ENCODE peak calls at places on chromosomes 13 and 19, in nine cellular contexts. H, M, F, P, L, C, Q, T and A are unnamed samples.

GRCh38 chr19:328025-328505 is 16.5 kb downstream of the MIER2 start:
- DNase-seq in H (no peak), M (no peak), F (peak), P (no peak), L (no peak), C (no peak), Q (no peak), T (no peak), A (no peak)

GRCh38 chr19:54253331-54254194 is 3.5 kb downstream of the LILRB5 start:
- DNase-seq in H (no peak), M (no peak), F (no peak), P (no peak), L (peak), C (no peak), Q (no peak), T (no peak), A (no peak)

GRCh38 chr13:48585456-48585840 is 52.6 kb upstream of the RCBTB2 start:
- DNase-seq in H (no peak), M (no peak), F (peak), P (no peak), L (no peak), C (no peak), Q (no peak), T (no peak), A (no peak)

GRCh38 chr13:91162180-91162579 is 185.3 kb upstream of the MIR17HG start:
- DNase-seq in H (no peak), M (no peak), F (no peak), P (no peak), L (no peak), C (no peak), Q (no peak), T (no peak), A (no peak)

GRCh38 chr13:21478881-21479808 is 20.0 kb upstream of the ZDHHC20 start:
- DNase-seq in H (no peak), M (no peak), F (peak), P (no peak), L (peak), C (peak), Q (no peak), T (no peak), A (no peak)

GRCh38 chr13:28529836-28530235 is 34.9 kb upstream of the FLT1 start:
- DNase-seq in H (no peak), M (no peak), F (no peak), P (no peak), L (no peak), C (no peak), Q (no peak), T (no peak), A (no peak)

GRCh38 chr13:105721056-105721455 is 814.4 kb downstream of the EFNB2 start:
- DNase-seq in H (no peak), M (no peak), F (peak), P (no peak), L (no peak), C (no peak), Q (no peak), T (no peak), A (no peak)

GRCh38 chr13:98476538-98476966 is 100.4 kb downstream of the STK24 start:
- DNase-seq in H (peak), M (peak), F (peak), P (peak), L (peak), C (no peak), Q (no peak), T (peak), A (peak)

GRCh38 chr13:114161028-114161556 is 18.0 kb upstream of the CFAP97D2 start:
- DNase-seq in H (no peak), M (no peak), F (no peak), P (no peak), L (no peak), C (no peak), Q (no peak), T (no peak), A (no peak)

GRCh38 chr13:22848539-22849052 is 332.2 kb upstream of the SGCG start:
- DNase-seq in H (no peak), M (no peak), F (no peak), P (no peak), L (no peak), C (no peak), Q (no peak), T (no peak), A (no peak)

GRCh38 chr13:111204438-111205177 is 89.5 kb downstream of the ARHGEF7 start:
- DNase-seq in H (no peak), M (no peak), F (peak), P (no peak), L (peak), C (no peak), Q (no peak), T (peak), A (no peak)

GRCh38 chr13:97114696-97115095 is 107.4 kb upstream of the MBNL2 start:
- DNase-seq in H (no peak), M (no peak), F (no peak), P (no peak), L (no peak), C (no peak), Q (no peak), T (no peak), A (no peak)

GRCh38 chr19:13083627-13084026 is 19.0 kb downstream of the LYL1 start:
- DNase-seq in H (no peak), M (no peak), F (no peak), P (no peak), L (no peak), C (no peak), Q (no peak), T (no peak), A (no peak)

GRCh38 chr13:31050486-31051400 is 111.0 kb downstream of the HSPH1 start:
- DNase-seq in H (no peak), M (no peak), F (peak), P (no peak), L (no peak), C (no peak), Q (no peak), T (no peak), A (no peak)

GRCh38 chr13:112984501-112984900 is 15.5 kb downstream of the MCF2L start:
- DNase-seq in H (no peak), M (no peak), F (no peak), P (no peak), L (no peak), C (no peak), Q (no peak), T (no peak), A (no peak)

GRCh38 chr19:41551711-41552110 is 24.3 kb upstream of the CEACAM21 start:
- DNase-seq in H (no peak), M (no peak), F (no peak), P (no peak), L (no peak), C (no peak), Q (no peak), T (no peak), A (no peak)

GRCh38 chr19:42290136-42290522 is 11.8 kb upstream of the PRR19 start:
- DNase-seq in H (no peak), M (no peak), F (no peak), P (no peak), L (no peak), C (no peak), Q (no peak), T (no peak), A (no peak)

GRCh38 chr19:35045667-35046300 is 4.3 kb downstream of the HPN start:
- DNase-seq in H (no peak), M (no peak), F (peak), P (no peak), L (no peak), C (no peak), Q (no peak), T (no peak), A (peak)

GRCh38 chr19:16160943-16161560 is 12.3 kb downstream of the CIB3 start:
- DNase-seq in H (no peak), M (no peak), F (peak), P (no peak), L (no peak), C (no peak), Q (no peak), T (no peak), A (no peak)

GRCh38 chr19:33399745-33400681 is 26.5 kb downstream of the CEBPG start:
- DNase-seq in H (peak), M (no peak), F (no peak), P (no peak), L (no peak), C (no peak), Q (no peak), T (no peak), A (no peak)

GRCh38 chr13:51252954-51253531 is 30.8 kb downstream of the FAM124A start:
- DNase-seq in H (no peak), M (no peak), F (no peak), P (no peak), L (no peak), C (no peak), Q (no peak), T (no peak), A (no peak)

GRCh38 chr13:112174476-112175110 is 107.6 kb downstream of the SOX1 start:
- DNase-seq in H (no peak), M (no peak), F (no peak), P (no peak), L (no peak), C (no peak), Q (no peak), T (no peak), A (no peak)

GRCh38 chr19:38173324-38174041 is 50.5 kb downstream of the DPF1 start:
- DNase-seq in H (no peak), M (no peak), F (peak), P (no peak), L (no peak), C (peak), Q (no peak), T (peak), A (no peak)

GRCh38 chr13:106499113-106499512 is 36.3 kb downstream of the EFNB2 start:
- DNase-seq in H (no peak), M (no peak), F (no peak), P (no peak), L (no peak), C (no peak), Q (no peak), T (no peak), A (no peak)

GRCh38 chr13:112721198-112722104 is 31.6 kb downstream of the ATP11A start:
- DNase-seq in H (no peak), M (no peak), F (no peak), P (no peak), L (no peak), C (no peak), Q (no peak), T (peak), A (no peak)